ENCODE peak calls at places on chromosomes 16 and 17, in four cellular contexts. B is head of caudate nucleus; Q is stimulated activated CD4-positive, alpha-beta T cell treated with anti-CD3 and anti-CD28 coated beads, Interleukin-15, amount 100 ng/mL, for 1 hour; R is GM23338. K is an unnamed sample.

GRCh38 chr16:10608687-10609409 is 28.4 kb upstream of the EMP2 start:
- DNase-seq in B (no peak), Q (no peak), R (no peak), K (no peak)

GRCh38 chr17:61451538-61452300 is 503 bp upstream of the TBX4 start:
- DNase-seq in B (no peak), Q (no peak), R (peak; percentile 64), K (no peak)

GRCh38 chr17:62627904-62628603 is 584 bp downstream of the MRC2 start:
- DNase-seq in B (peak; percentile 59), Q (no peak), R (peak; percentile 30), K (no peak)

GRCh38 chr17:5201011-5201410 is 9.3 kb upstream of the ZNF594 start:
- DNase-seq in B (no peak), Q (no peak), R (no peak), K (no peak)

GRCh38 chr16:88349153-88349902 is 33.4 kb upstream of the ZNF469 start:
- DNase-seq in B (no peak), Q (no peak), R (no peak), K (no peak)

GRCh38 chr17:71809537-71809936 is 311.3 kb upstream of the SOX9 start:
- DNase-seq in B (no peak), Q (no peak), R (no peak), K (no peak)

GRCh38 chr16:27444470-27444869 is 42.5 kb downstream of the IL21R start:
- DNase-seq in B (no peak), Q (no peak), R (no peak), K (no peak)

GRCh38 chr17:36930501-36930900 is 6.8 kb upstream of the LHX1 start:
- DNase-seq in B (no peak), Q (no peak), R (no peak), K (no peak)

GRCh38 chr16:85420501-85421337 is 192.4 kb upstream of the GSE1 start:
- DNase-seq in B (peak; percentile 62), Q (peak; percentile 61), R (peak; percentile 69), K (no peak)

GRCh38 chr17:7017827-7018200 is 5.0 kb upstream of the BCL6B start:
- DNase-seq in B (no peak), Q (no peak), R (no peak), K (no peak)

GRCh38 chr16:89320717-89321501 is 103.4 kb downstream of the ZNF778 start:
- DNase-seq in B (peak; percentile 71), Q (no peak), R (peak; percentile 74), K (no peak)

GRCh38 chr16:68406458-68407041 is 41.8 kb downstream of the SMPD3 start:
- DNase-seq in B (no peak), Q (no peak), R (no peak), K (no peak)

GRCh38 chr17:16512011-16512410 is 20.0 kb upstream of the LRRC75A start:
- DNase-seq in B (no peak), Q (no peak), R (peak; percentile 55), K (no peak)

GRCh38 chr17:48259710-48260291 is 152.2 kb downstream of the SNX11 start:
- DNase-seq in B (no peak), Q (no peak), R (peak; percentile 79), K (no peak)

GRCh38 chr17:49843774-49844350 is 4.0 kb downstream of the TAC4 start:
- DNase-seq in B (no peak), Q (no peak), R (peak; percentile 71), K (no peak)

GRCh38 chr16:77212736-77213541 is 13.7 kb downstream of the SYCE1L start:
- DNase-seq in B (peak; percentile 38), Q (peak; percentile 56), R (peak; percentile 84), K (peak; percentile 40)

GRCh38 chr17:78995761-78996451 is 13.7 kb downstream of the CANT1 start:
- DNase-seq in B (no peak), Q (no peak), R (no peak), K (no peak)

GRCh38 chr17:65171753-65172152 is 34.6 kb downstream of the RGS9 start:
- DNase-seq in B (no peak), Q (no peak), R (no peak), K (no peak)

GRCh38 chr16:17374668-17375255 is 96.0 kb downstream of the XYLT1 start:
- DNase-seq in B (no peak), Q (no peak), R (no peak), K (no peak)

GRCh38 chr16:4058386-4058785 is 57.9 kb downstream of the ADCY9 start:
- DNase-seq in B (no peak), Q (no peak), R (no peak), K (no peak)

GRCh38 chr17:43403846-43404245 is 5.1 kb downstream of the ARL4D start:
- DNase-seq in B (no peak), Q (no peak), R (no peak), K (no peak)

GRCh38 chr17:29958947-29959657 is 17.7 kb downstream of the EFCAB5 start:
- DNase-seq in B (no peak), Q (no peak), R (no peak), K (no peak)

GRCh38 chr17:49361129-49361901 is 735 bp downstream of the ZNF652 start:
- DNase-seq in B (peak; percentile 56), Q (peak; percentile 65), R (peak; percentile 59), K (peak; percentile 20)

GRCh38 chr16:9123401-9123800 is 32.0 kb downstream of the HAPSTR1 start:
- DNase-seq in B (no peak), Q (no peak), R (no peak), K (no peak)

GRCh38 chr17:80441133-80441578 is 26.2 kb downstream of the ENDOV start:
- DNase-seq in B (no peak), Q (no peak), R (peak; percentile 89), K (no peak)

GRCh38 chr16:27108826-27109665 is 42.3 kb downstream of the C16orf82 start:
- DNase-seq in B (no peak), Q (no peak), R (no peak), K (no peak)

GRCh38 chr16:14303654-14304394 is 232.7 kb downstream of the MRTFB start:
- DNase-seq in B (peak; percentile 47), Q (no peak), R (peak; percentile 51), K (no peak)

GRCh38 chr17:33366998-33367397 is 73.9 kb upstream of the ASIC2 start:
- DNase-seq in B (no peak), Q (no peak), R (no peak), K (no peak)

GRCh38 chr17:4247981-4248388 is 15.8 kb downstream of the ANKFY1 start:
- DNase-seq in B (no peak), Q (no peak), R (peak; percentile 38), K (no peak)

GRCh38 chr16:89366561-89367537 is 123.5 kb downstream of the ANKRD11 start:
- DNase-seq in B (no peak), Q (no peak), R (no peak), K (no peak)

GRCh38 chr16:35908942-35909341 is 2449.5 kb downstream of the TP53TG3F start:
- DNase-seq in B (no peak), Q (no peak), R (peak; percentile 4), K (no peak)

GRCh38 chr17:36183001-36183810 is 6.8 kb upstream of the TBC1D3B start:
- DNase-seq in B (peak; percentile 70), Q (no peak), R (peak; percentile 92), K (no peak)

GRCh38 chr17:41322264-41322902 is 6.9 kb upstream of the KRTAP17-1 start:
- DNase-seq in B (no peak), Q (no peak), R (peak; percentile 67), K (no peak)

GRCh38 chr16:72302352-72302751 is 130.4 kb upstream of the PMFBP1 start:
- DNase-seq in B (no peak), Q (no peak), R (no peak), K (no peak)

K was measured in tibial nerve.